ENCODE peak calls at places on chromosomes 5 and 9, in seven cellular contexts. One of them, this sample, is unnamed.

GRCh38 chr9:101380295-101380694 is 4.5 kb downstream of the BAAT start:
- DNase-seq in NCI-H2029: no peak
- DNase-seq in WTC11: no peak
- DNase-seq in NCI-H2107: no peak
- DNase-seq in NCI-H1105: no peak
- DNase-seq in RPMI7951: no peak
- DNase-seq in NCI-H1092: no peak
- DNase-seq in this sample: no peak

GRCh38 chr5:151825445-151825844 is 53.7 kb downstream of the G3BP1 start:
- DNase-seq in NCI-H2107: no peak
- DNase-seq in WTC11: peak; percentile 64
- DNase-seq in NCI-H1092: no peak
- DNase-seq in RPMI7951: peak; percentile 51
- DNase-seq in NCI-H1105: peak; percentile 9
- DNase-seq in NCI-H2029: peak; percentile 59
- DNase-seq in this sample: peak; percentile 29

GRCh38 chr5:61273279-61273678 is 58.8 kb upstream of the ZSWIM6 start:
- DNase-seq in NCI-H1105: no peak
- DNase-seq in NCI-H1092: no peak
- DNase-seq in NCI-H2107: no peak
- DNase-seq in WTC11: no peak
- DNase-seq in NCI-H2029: no peak
- DNase-seq in RPMI7951: no peak
- DNase-seq in this sample: no peak

GRCh38 chr5:10885026-10885425 is 124.0 kb upstream of the DAP start:
- DNase-seq in NCI-H1092: no peak
- DNase-seq in WTC11: no peak
- DNase-seq in RPMI7951: peak; percentile 86
- DNase-seq in NCI-H2107: no peak
- DNase-seq in NCI-H1105: no peak
- DNase-seq in NCI-H2029: no peak
- DNase-seq in this sample: no peak

GRCh38 chr9:96523429-96523828 is 73.5 kb downstream of the HABP4 start:
- DNase-seq in RPMI7951: no peak
- DNase-seq in NCI-H1092: no peak
- DNase-seq in NCI-H1105: no peak
- DNase-seq in NCI-H2029: no peak
- DNase-seq in NCI-H2107: no peak
- DNase-seq in WTC11: no peak
- DNase-seq in this sample: no peak

GRCh38 chr5:137035480-137035878 is 463.6 kb downstream of the SPOCK1 start:
- DNase-seq in NCI-H2107: no peak
- DNase-seq in NCI-H2029: no peak
- DNase-seq in WTC11: no peak
- DNase-seq in NCI-H1092: no peak
- DNase-seq in RPMI7951: peak; percentile 31
- DNase-seq in NCI-H1105: no peak
- DNase-seq in this sample: no peak

GRCh38 chr5:94442971-94443370 is 175.4 kb downstream of the KIAA0825 start:
- DNase-seq in NCI-H1105: no peak
- DNase-seq in NCI-H2107: no peak
- DNase-seq in RPMI7951: no peak
- DNase-seq in NCI-H2029: no peak
- DNase-seq in WTC11: no peak
- DNase-seq in NCI-H1092: no peak
- DNase-seq in this sample: no peak

GRCh38 chr5:95931118-95931833 is 30.4 kb downstream of the ELL2 start:
- DNase-seq in NCI-H2107: no peak
- DNase-seq in NCI-H1092: no peak
- DNase-seq in NCI-H1105: no peak
- DNase-seq in RPMI7951: no peak
- DNase-seq in NCI-H2029: no peak
- DNase-seq in WTC11: no peak
- DNase-seq in this sample: no peak

GRCh38 chr5:132526290-132526973 is 16.9 kb downstream of the IL5 start:
- DNase-seq in WTC11: peak; percentile 42
- DNase-seq in NCI-H1105: peak; percentile 34
- DNase-seq in NCI-H2029: peak; percentile 55
- DNase-seq in RPMI7951: peak; percentile 55
- DNase-seq in NCI-H1092: peak; percentile 4
- DNase-seq in NCI-H2107: peak; percentile 14
- DNase-seq in this sample: peak; percentile 17

GRCh38 chr9:38359689-38360385 is 32.7 kb upstream of the ALDH1B1 start:
- DNase-seq in WTC11: no peak
- DNase-seq in NCI-H2107: no peak
- DNase-seq in RPMI7951: no peak
- DNase-seq in NCI-H1092: no peak
- DNase-seq in NCI-H2029: no peak
- DNase-seq in NCI-H1105: no peak
- DNase-seq in this sample: no peak

GRCh38 chr5:90968319-90968718 is 409.7 kb downstream of the ADGRV1 start:
- DNase-seq in RPMI7951: peak; percentile 47
- DNase-seq in NCI-H1092: no peak
- DNase-seq in NCI-H2107: no peak
- DNase-seq in WTC11: no peak
- DNase-seq in NCI-H1105: no peak
- DNase-seq in NCI-H2029: no peak
- DNase-seq in this sample: no peak

GRCh38 chr5:84304591-84304990 is 80.1 kb downstream of the EDIL3 start:
- DNase-seq in NCI-H2029: no peak
- DNase-seq in NCI-H1105: no peak
- DNase-seq in NCI-H1092: no peak
- DNase-seq in RPMI7951: no peak
- DNase-seq in WTC11: no peak
- DNase-seq in NCI-H2107: no peak
- DNase-seq in this sample: no peak

GRCh38 chr9:8850916-8851315 is 1051.3 kb upstream of the DMAC1 start:
- DNase-seq in WTC11: no peak
- DNase-seq in NCI-H1105: no peak
- DNase-seq in NCI-H2107: no peak
- DNase-seq in NCI-H1092: no peak
- DNase-seq in RPMI7951: no peak
- DNase-seq in NCI-H2029: no peak
- DNase-seq in this sample: no peak

GRCh38 chr5:171562822-171563221 is 143.4 kb downstream of the FGF18 start:
- DNase-seq in NCI-H1105: no peak
- DNase-seq in NCI-H1092: no peak
- DNase-seq in NCI-H2029: no peak
- DNase-seq in WTC11: no peak
- DNase-seq in NCI-H2107: no peak
- DNase-seq in RPMI7951: peak; percentile 48
- DNase-seq in this sample: no peak

GRCh38 chr9:33320568-33321261 is 30.4 kb downstream of the NFX1 start:
- DNase-seq in NCI-H2029: no peak
- DNase-seq in RPMI7951: peak; percentile 87
- DNase-seq in NCI-H1092: no peak
- DNase-seq in WTC11: no peak
- DNase-seq in NCI-H1105: no peak
- DNase-seq in NCI-H2107: no peak
- DNase-seq in this sample: peak; percentile 63

GRCh38 chr9:93057024-93057702 is 1.3 kb upstream of the SUSD3 start:
- DNase-seq in WTC11: peak; percentile 45
- DNase-seq in NCI-H2029: no peak
- DNase-seq in NCI-H1105: no peak
- DNase-seq in RPMI7951: no peak
- DNase-seq in NCI-H2107: no peak
- DNase-seq in NCI-H1092: no peak
- DNase-seq in this sample: no peak

GRCh38 chr5:170296036-170296934 is 1.3 kb downstream of the LCP2 start:
- DNase-seq in NCI-H2029: no peak
- DNase-seq in WTC11: no peak
- DNase-seq in NCI-H1105: no peak
- DNase-seq in NCI-H2107: no peak
- DNase-seq in NCI-H1092: no peak
- DNase-seq in RPMI7951: no peak
- DNase-seq in this sample: no peak

This sample was measured in smooth muscle cell of the brain vasculature.